ENCODE peak calls at places on chromosome 16, in nine cellular contexts. One of them, this sample, is unnamed.

GRCh38 chr16:81612351-81613170 is 166.5 kb upstream of the PLCG2 start:
- DNase-seq in foreskin fibroblast: no peak
- DNase-seq in upper lobe of right lung: no peak
- DNase-seq in CD4-positive, CD25-positive, alpha-beta regulatory T cell: no peak
- DNase-seq in HT1080: no peak
- DNase-seq in AML-193: no peak
- DNase-seq in amygdala: peak
- DNase-seq in LoVo: no peak
- DNase-seq in neural progenitor cell: no peak
- DNase-seq in this sample: no peak

GRCh38 chr16:88382491-88383400 is at the start of gene ZNF469:
- DNase-seq in foreskin fibroblast: peak
- DNase-seq in upper lobe of right lung: peak
- DNase-seq in CD4-positive, CD25-positive, alpha-beta regulatory T cell: no peak
- DNase-seq in HT1080: no peak
- DNase-seq in AML-193: no peak
- DNase-seq in amygdala: no peak
- DNase-seq in LoVo: no peak
- DNase-seq in neural progenitor cell: peak
- DNase-seq in this sample: no peak

GRCh38 chr16:3510410-3510809 is 9.6 kb downstream of the CLUAP1 start:
- DNase-seq in foreskin fibroblast: no peak
- DNase-seq in upper lobe of right lung: peak
- DNase-seq in CD4-positive, CD25-positive, alpha-beta regulatory T cell: no peak
- DNase-seq in HT1080: no peak
- DNase-seq in AML-193: no peak
- DNase-seq in amygdala: no peak
- DNase-seq in LoVo: no peak
- DNase-seq in neural progenitor cell: no peak
- DNase-seq in this sample: no peak

GRCh38 chr16:10994571-10994970 is 50.2 kb downstream of the CLEC16A start:
- DNase-seq in foreskin fibroblast: no peak
- DNase-seq in upper lobe of right lung: no peak
- DNase-seq in CD4-positive, CD25-positive, alpha-beta regulatory T cell: no peak
- DNase-seq in HT1080: no peak
- DNase-seq in AML-193: no peak
- DNase-seq in amygdala: no peak
- DNase-seq in LoVo: no peak
- DNase-seq in neural progenitor cell: no peak
- DNase-seq in this sample: no peak

GRCh38 chr16:2339521-2340484 is 725 bp downstream of the ABCA3 start:
- DNase-seq in foreskin fibroblast: no peak
- DNase-seq in upper lobe of right lung: peak
- DNase-seq in CD4-positive, CD25-positive, alpha-beta regulatory T cell: peak
- DNase-seq in HT1080: peak
- DNase-seq in AML-193: peak
- DNase-seq in amygdala: peak
- DNase-seq in LoVo: peak
- DNase-seq in neural progenitor cell: peak
- DNase-seq in this sample: peak

GRCh38 chr16:85539629-85540291 is 73.4 kb upstream of the GSE1 start:
- DNase-seq in foreskin fibroblast: no peak
- DNase-seq in upper lobe of right lung: no peak
- DNase-seq in CD4-positive, CD25-positive, alpha-beta regulatory T cell: no peak
- DNase-seq in HT1080: no peak
- DNase-seq in AML-193: no peak
- DNase-seq in amygdala: no peak
- DNase-seq in LoVo: no peak
- DNase-seq in neural progenitor cell: no peak
- DNase-seq in this sample: no peak

GRCh38 chr16:20865420-20866126 is 34.6 kb downstream of the DCUN1D3 start:
- DNase-seq in foreskin fibroblast: no peak
- DNase-seq in upper lobe of right lung: no peak
- DNase-seq in CD4-positive, CD25-positive, alpha-beta regulatory T cell: no peak
- DNase-seq in HT1080: peak
- DNase-seq in AML-193: no peak
- DNase-seq in amygdala: no peak
- DNase-seq in LoVo: peak
- DNase-seq in neural progenitor cell: no peak
- DNase-seq in this sample: no peak

GRCh38 chr16:77359065-77359502 is 75.8 kb downstream of the ADAMTS18 start:
- DNase-seq in foreskin fibroblast: peak
- DNase-seq in upper lobe of right lung: no peak
- DNase-seq in CD4-positive, CD25-positive, alpha-beta regulatory T cell: no peak
- DNase-seq in HT1080: peak
- DNase-seq in AML-193: no peak
- DNase-seq in amygdala: peak
- DNase-seq in LoVo: no peak
- DNase-seq in neural progenitor cell: peak
- DNase-seq in this sample: no peak

GRCh38 chr16:57619606-57620315 is 8.7 kb upstream of the ADGRG1 start:
- DNase-seq in foreskin fibroblast: no peak
- DNase-seq in upper lobe of right lung: peak
- DNase-seq in CD4-positive, CD25-positive, alpha-beta regulatory T cell: no peak
- DNase-seq in HT1080: no peak
- DNase-seq in AML-193: no peak
- DNase-seq in amygdala: no peak
- DNase-seq in LoVo: no peak
- DNase-seq in neural progenitor cell: no peak
- DNase-seq in this sample: no peak

GRCh38 chr16:77450790-77451487 is 16.1 kb upstream of the ADAMTS18 start:
- DNase-seq in foreskin fibroblast: no peak
- DNase-seq in upper lobe of right lung: no peak
- DNase-seq in CD4-positive, CD25-positive, alpha-beta regulatory T cell: no peak
- DNase-seq in HT1080: no peak
- DNase-seq in AML-193: no peak
- DNase-seq in amygdala: no peak
- DNase-seq in LoVo: no peak
- DNase-seq in neural progenitor cell: no peak
- DNase-seq in this sample: no peak

GRCh38 chr16:53457670-53458069 is 23.4 kb downstream of the RBL2 start:
- DNase-seq in foreskin fibroblast: no peak
- DNase-seq in upper lobe of right lung: no peak
- DNase-seq in CD4-positive, CD25-positive, alpha-beta regulatory T cell: peak
- DNase-seq in HT1080: peak
- DNase-seq in AML-193: no peak
- DNase-seq in amygdala: no peak
- DNase-seq in LoVo: no peak
- DNase-seq in neural progenitor cell: no peak
- DNase-seq in this sample: peak

GRCh38 chr16:57386381-57386951 is 14.2 kb downstream of the CX3CL1 start:
- DNase-seq in foreskin fibroblast: no peak
- DNase-seq in upper lobe of right lung: no peak
- DNase-seq in CD4-positive, CD25-positive, alpha-beta regulatory T cell: no peak
- DNase-seq in HT1080: no peak
- DNase-seq in AML-193: no peak
- DNase-seq in amygdala: no peak
- DNase-seq in LoVo: no peak
- DNase-seq in neural progenitor cell: no peak
- DNase-seq in this sample: no peak

GRCh38 chr16:2740476-2740875 is 12.0 kb upstream of the SRRM2 start:
- DNase-seq in foreskin fibroblast: no peak
- DNase-seq in upper lobe of right lung: no peak
- DNase-seq in CD4-positive, CD25-positive, alpha-beta regulatory T cell: no peak
- DNase-seq in HT1080: no peak
- DNase-seq in AML-193: no peak
- DNase-seq in amygdala: no peak
- DNase-seq in LoVo: no peak
- DNase-seq in neural progenitor cell: no peak
- DNase-seq in this sample: no peak